ENCODE peak calls at places on chromosome 1, in eight cellular contexts. Y is ovary; W is ELR; C is hepatocyte; D is NCI-H748 treated with DMSO at 0.1 percent for 48 hours; B is fibroblast of pulmonary artery; N is CD8-positive, alpha-beta memory T cell; O is ACHN. E is an unnamed sample.

GRCh38 chr1:52002038-52002917 is 11.8 kb upstream of the RAB3B start:
- DNase-seq in Y (peak), W (peak), C (peak), D (peak), B (peak), N (peak), O (peak), E (peak)

GRCh38 chr1:20255666-20256065 is 35.0 kb upstream of the VWA5B1 start:
- DNase-seq in Y (no peak), W (peak), C (peak), D (no peak), B (peak), N (no peak), O (no peak), E (peak)

GRCh38 chr1:156963621-156964020 is 43.2 kb downstream of the LRRC71 start:
- DNase-seq in Y (no peak), W (no peak), C (no peak), D (no peak), B (no peak), N (peak), O (no peak), E (no peak)

GRCh38 chr1:2108877-2109580 is 58.8 kb downstream of the PRKCZ start:
- DNase-seq in Y (no peak), W (no peak), C (no peak), D (no peak), B (no peak), N (no peak), O (no peak), E (no peak)

GRCh38 chr1:85417017-85417416 is 47.9 kb downstream of the DDAH1 start:
- DNase-seq in Y (no peak), W (no peak), C (no peak), D (no peak), B (no peak), N (no peak), O (no peak), E (no peak)

GRCh38 chr1:156860113-156860638 is 489 bp upstream of the NTRK1 start:
- DNase-seq in Y (no peak), W (peak), C (peak), D (peak), B (peak), N (peak), O (peak), E (peak)

GRCh38 chr1:212485218-212485609 is 52.5 kb downstream of the NENF start:
- DNase-seq in Y (no peak), W (no peak), C (no peak), D (no peak), B (no peak), N (no peak), O (no peak), E (no peak)

GRCh38 chr1:156346636-156347035 is 8.3 kb downstream of the TSACC start:
- DNase-seq in Y (no peak), W (no peak), C (no peak), D (no peak), B (peak), N (no peak), O (no peak), E (no peak)

GRCh38 chr1:231093158-231093922 is 53.3 kb upstream of the FAM89A start:
- DNase-seq in Y (no peak), W (no peak), C (no peak), D (no peak), B (no peak), N (no peak), O (peak), E (no peak)

E was measured in Calu3.